ENCODE peak calls at places on chromosomes 12 and 14, in ten cellular contexts. One of them, this sample, is unnamed.

GRCh38 chr12:118327381-118327780 is 45.3 kb downstream of the TAOK3 start:
- DNase-seq in heart right ventricle: no peak
- DNase-seq in right lobe of liver: no peak
- DNase-seq in esophagus muscularis mucosa: no peak
- DNase-seq in CD4-positive, alpha-beta T cell: no peak
- DNase-seq in left ventricle myocardium inferior: no peak
- DNase-seq in IMR-90: peak
- DNase-seq in fibroblast of lung: peak
- DNase-seq in ovary: no peak
- DNase-seq in tibial nerve: no peak
- DNase-seq in this sample: no peak

GRCh38 chr12:128830505-128830893 is 6.7 kb upstream of the SLC15A4 start:
- DNase-seq in heart right ventricle: no peak
- DNase-seq in right lobe of liver: no peak
- DNase-seq in esophagus muscularis mucosa: no peak
- DNase-seq in CD4-positive, alpha-beta T cell: no peak
- DNase-seq in left ventricle myocardium inferior: no peak
- DNase-seq in IMR-90: no peak
- DNase-seq in fibroblast of lung: no peak
- DNase-seq in ovary: no peak
- DNase-seq in tibial nerve: no peak
- DNase-seq in this sample: no peak

GRCh38 chr14:54737132-54737711 is 165.4 kb downstream of the GCH1 start:
- DNase-seq in heart right ventricle: no peak
- DNase-seq in right lobe of liver: no peak
- DNase-seq in esophagus muscularis mucosa: no peak
- DNase-seq in CD4-positive, alpha-beta T cell: no peak
- DNase-seq in left ventricle myocardium inferior: no peak
- DNase-seq in IMR-90: peak
- DNase-seq in fibroblast of lung: peak
- DNase-seq in ovary: no peak
- DNase-seq in tibial nerve: no peak
- DNase-seq in this sample: no peak

GRCh38 chr12:132395908-132396305 is 66.5 kb upstream of the GALNT9 start:
- DNase-seq in heart right ventricle: no peak
- DNase-seq in right lobe of liver: peak
- DNase-seq in esophagus muscularis mucosa: no peak
- DNase-seq in CD4-positive, alpha-beta T cell: no peak
- DNase-seq in left ventricle myocardium inferior: peak
- DNase-seq in IMR-90: no peak
- DNase-seq in fibroblast of lung: no peak
- DNase-seq in ovary: no peak
- DNase-seq in tibial nerve: no peak
- DNase-seq in this sample: peak

GRCh38 chr12:109717390-109718357 is 4.0 kb downstream of the FAM222A start:
- DNase-seq in heart right ventricle: no peak
- DNase-seq in right lobe of liver: no peak
- DNase-seq in esophagus muscularis mucosa: no peak
- DNase-seq in CD4-positive, alpha-beta T cell: no peak
- DNase-seq in left ventricle myocardium inferior: no peak
- DNase-seq in IMR-90: no peak
- DNase-seq in fibroblast of lung: no peak
- DNase-seq in ovary: peak
- DNase-seq in tibial nerve: no peak
- DNase-seq in this sample: no peak

GRCh38 chr12:20268771-20269170 is 99.6 kb upstream of the PDE3A start:
- DNase-seq in heart right ventricle: no peak
- DNase-seq in right lobe of liver: no peak
- DNase-seq in esophagus muscularis mucosa: no peak
- DNase-seq in CD4-positive, alpha-beta T cell: no peak
- DNase-seq in left ventricle myocardium inferior: no peak
- DNase-seq in IMR-90: no peak
- DNase-seq in fibroblast of lung: no peak
- DNase-seq in ovary: no peak
- DNase-seq in tibial nerve: no peak
- DNase-seq in this sample: no peak

GRCh38 chr12:44930972-44931600 is 55.0 kb upstream of the NELL2 start:
- DNase-seq in heart right ventricle: no peak
- DNase-seq in right lobe of liver: no peak
- DNase-seq in esophagus muscularis mucosa: no peak
- DNase-seq in CD4-positive, alpha-beta T cell: no peak
- DNase-seq in left ventricle myocardium inferior: no peak
- DNase-seq in IMR-90: peak
- DNase-seq in fibroblast of lung: peak
- DNase-seq in ovary: no peak
- DNase-seq in tibial nerve: no peak
- DNase-seq in this sample: no peak

GRCh38 chr12:98332626-98333025 is 182.8 kb upstream of the TMPO start:
- DNase-seq in heart right ventricle: no peak
- DNase-seq in right lobe of liver: no peak
- DNase-seq in esophagus muscularis mucosa: no peak
- DNase-seq in CD4-positive, alpha-beta T cell: no peak
- DNase-seq in left ventricle myocardium inferior: no peak
- DNase-seq in IMR-90: no peak
- DNase-seq in fibroblast of lung: no peak
- DNase-seq in ovary: no peak
- DNase-seq in tibial nerve: no peak
- DNase-seq in this sample: no peak

GRCh38 chr12:82833461-82833860 is 146.8 kb downstream of the TMTC2 start:
- DNase-seq in heart right ventricle: no peak
- DNase-seq in right lobe of liver: no peak
- DNase-seq in esophagus muscularis mucosa: no peak
- DNase-seq in CD4-positive, alpha-beta T cell: no peak
- DNase-seq in left ventricle myocardium inferior: no peak
- DNase-seq in IMR-90: no peak
- DNase-seq in fibroblast of lung: no peak
- DNase-seq in ovary: no peak
- DNase-seq in tibial nerve: no peak
- DNase-seq in this sample: no peak

GRCh38 chr12:55930771-55931316 is at the start of gene DGKA:
- DNase-seq in heart right ventricle: peak
- DNase-seq in right lobe of liver: no peak
- DNase-seq in esophagus muscularis mucosa: no peak
- DNase-seq in CD4-positive, alpha-beta T cell: peak
- DNase-seq in left ventricle myocardium inferior: peak
- DNase-seq in IMR-90: peak
- DNase-seq in fibroblast of lung: peak
- DNase-seq in ovary: peak
- DNase-seq in tibial nerve: no peak
- DNase-seq in this sample: peak

GRCh38 chr12:113108308-113108707 is 27.3 kb downstream of the RASAL1 start:
- DNase-seq in heart right ventricle: no peak
- DNase-seq in right lobe of liver: no peak
- DNase-seq in esophagus muscularis mucosa: no peak
- DNase-seq in CD4-positive, alpha-beta T cell: no peak
- DNase-seq in left ventricle myocardium inferior: no peak
- DNase-seq in IMR-90: no peak
- DNase-seq in fibroblast of lung: no peak
- DNase-seq in ovary: no peak
- DNase-seq in tibial nerve: no peak
- DNase-seq in this sample: no peak

GRCh38 chr12:6792522-6793201 is 3.3 kb downstream of the CD4 start:
- DNase-seq in heart right ventricle: no peak
- DNase-seq in right lobe of liver: no peak
- DNase-seq in esophagus muscularis mucosa: no peak
- DNase-seq in CD4-positive, alpha-beta T cell: peak
- DNase-seq in left ventricle myocardium inferior: peak
- DNase-seq in IMR-90: peak
- DNase-seq in fibroblast of lung: no peak
- DNase-seq in ovary: no peak
- DNase-seq in tibial nerve: no peak
- DNase-seq in this sample: peak

GRCh38 chr12:94139816-94140215 is 8.6 kb upstream of the PLXNC1 start:
- DNase-seq in heart right ventricle: no peak
- DNase-seq in right lobe of liver: no peak
- DNase-seq in esophagus muscularis mucosa: no peak
- DNase-seq in CD4-positive, alpha-beta T cell: no peak
- DNase-seq in left ventricle myocardium inferior: no peak
- DNase-seq in IMR-90: no peak
- DNase-seq in fibroblast of lung: no peak
- DNase-seq in ovary: no peak
- DNase-seq in tibial nerve: no peak
- DNase-seq in this sample: no peak

GRCh38 chr12:115468087-115468510 is 784.1 kb upstream of the TBX3 start:
- DNase-seq in heart right ventricle: no peak
- DNase-seq in right lobe of liver: peak
- DNase-seq in esophagus muscularis mucosa: no peak
- DNase-seq in CD4-positive, alpha-beta T cell: no peak
- DNase-seq in left ventricle myocardium inferior: no peak
- DNase-seq in IMR-90: peak
- DNase-seq in fibroblast of lung: peak
- DNase-seq in ovary: no peak
- DNase-seq in tibial nerve: no peak
- DNase-seq in this sample: no peak
- TF ChIP-seq CTCF in heart right ventricle: peak
- TF ChIP-seq CTCF in right lobe of liver: peak
- TF ChIP-seq CTCF in esophagus muscularis mucosa: no peak
- TF ChIP-seq CTCF in CD4-positive, alpha-beta T cell: no peak
- TF ChIP-seq CTCF in left ventricle myocardium inferior: peak
- TF ChIP-seq CTCF in IMR-90: no peak
- TF ChIP-seq CTCF in fibroblast of lung: no peak
- TF ChIP-seq CTCF in ovary: no peak
- TF ChIP-seq CTCF in tibial nerve: no peak
- TF ChIP-seq CTCF in this sample: peak

GRCh38 chr14:52000631-52001030 is 11.3 kb downstream of the RTRAF start:
- DNase-seq in heart right ventricle: no peak
- DNase-seq in right lobe of liver: no peak
- DNase-seq in esophagus muscularis mucosa: no peak
- DNase-seq in CD4-positive, alpha-beta T cell: no peak
- DNase-seq in left ventricle myocardium inferior: no peak
- DNase-seq in IMR-90: no peak
- DNase-seq in fibroblast of lung: no peak
- DNase-seq in ovary: no peak
- DNase-seq in tibial nerve: no peak
- DNase-seq in this sample: no peak
- H3K27ac ChIP-seq in heart right ventricle: peak
- H3K27ac ChIP-seq in right lobe of liver: no peak
- H3K27ac ChIP-seq in esophagus muscularis mucosa: no peak
- H3K27ac ChIP-seq in CD4-positive, alpha-beta T cell: no peak
- H3K27ac ChIP-seq in left ventricle myocardium inferior: peak
- H3K27ac ChIP-seq in IMR-90: no peak
- H3K27ac ChIP-seq in fibroblast of lung: no peak
- H3K27ac ChIP-seq in ovary: no peak
- H3K27ac ChIP-seq in tibial nerve: peak
- H3K27ac ChIP-seq in this sample: no peak

DNA sequence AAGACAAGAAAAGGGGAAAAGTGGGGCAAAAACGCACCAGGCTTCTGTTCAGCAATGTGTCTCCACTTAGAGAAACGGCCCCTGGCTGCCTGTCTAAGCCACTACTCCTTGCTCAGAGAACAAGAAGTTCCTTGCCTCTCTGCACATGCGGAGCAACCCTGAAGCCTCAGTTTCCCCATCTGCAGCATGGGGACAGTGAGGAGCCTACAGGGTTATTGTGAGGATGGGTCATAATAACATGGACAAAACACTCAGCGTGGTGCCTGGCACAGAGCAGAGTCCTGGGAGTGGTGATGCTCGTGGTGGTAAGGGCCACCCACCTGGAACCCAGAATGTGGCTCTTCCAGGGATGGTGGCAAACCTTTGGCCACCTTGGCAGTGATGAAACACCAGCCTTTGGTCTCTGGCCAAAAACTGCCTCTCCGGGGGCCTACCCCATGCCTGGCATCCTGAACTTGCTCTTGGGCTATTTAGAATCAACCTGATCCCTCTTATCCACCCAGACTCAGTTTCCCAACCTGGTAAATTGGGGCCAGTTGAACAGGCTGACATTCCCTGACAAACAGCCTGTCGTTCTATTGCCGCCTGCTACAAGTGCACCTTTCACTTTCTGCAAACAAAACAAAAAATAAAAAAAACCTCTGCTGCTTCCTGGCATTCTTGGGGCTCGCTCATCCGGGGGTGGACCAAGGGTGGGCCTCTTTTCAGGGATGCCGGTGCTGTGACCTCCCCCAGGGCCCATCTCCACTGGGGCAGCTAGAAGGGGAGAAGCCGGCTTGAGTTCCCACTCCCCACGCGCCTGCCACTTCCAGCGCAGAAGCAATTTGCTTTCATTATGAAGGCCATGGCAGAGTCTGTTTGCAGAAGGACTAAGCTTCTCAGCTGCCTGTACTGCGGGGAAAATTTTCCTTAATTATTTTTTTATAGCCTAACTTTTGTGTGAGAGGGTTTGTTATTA is 56.4 kb upstream of the DLK1 start:
- DNase-seq in heart right ventricle: no peak
- DNase-seq in right lobe of liver: no peak
- DNase-seq in esophagus muscularis mucosa: no peak
- DNase-seq in CD4-positive, alpha-beta T cell: no peak
- DNase-seq in left ventricle myocardium inferior: no peak
- DNase-seq in IMR-90: no peak
- DNase-seq in fibroblast of lung: no peak
- DNase-seq in ovary: no peak
- DNase-seq in tibial nerve: no peak
- DNase-seq in this sample: no peak
- TF ChIP-seq CTCF in heart right ventricle: no peak
- TF ChIP-seq CTCF in right lobe of liver: no peak
- TF ChIP-seq CTCF in esophagus muscularis mucosa: no peak
- TF ChIP-seq CTCF in CD4-positive, alpha-beta T cell: no peak
- TF ChIP-seq CTCF in left ventricle myocardium inferior: no peak
- TF ChIP-seq CTCF in IMR-90: no peak
- TF ChIP-seq CTCF in fibroblast of lung: peak
- TF ChIP-seq CTCF in ovary: no peak
- TF ChIP-seq CTCF in tibial nerve: no peak
- TF ChIP-seq CTCF in this sample: no peak

GRCh38 chr14:101969480-101969879 is 5.1 kb downstream of the DYNC1H1 start:
- DNase-seq in heart right ventricle: no peak
- DNase-seq in right lobe of liver: no peak
- DNase-seq in esophagus muscularis mucosa: no peak
- DNase-seq in CD4-positive, alpha-beta T cell: no peak
- DNase-seq in left ventricle myocardium inferior: no peak
- DNase-seq in IMR-90: no peak
- DNase-seq in fibroblast of lung: no peak
- DNase-seq in ovary: no peak
- DNase-seq in tibial nerve: no peak
- DNase-seq in this sample: no peak

GRCh38 chr14:101973356-101973755 is 9.0 kb downstream of the DYNC1H1 start:
- DNase-seq in heart right ventricle: no peak
- DNase-seq in right lobe of liver: no peak
- DNase-seq in esophagus muscularis mucosa: no peak
- DNase-seq in CD4-positive, alpha-beta T cell: no peak
- DNase-seq in left ventricle myocardium inferior: no peak
- DNase-seq in IMR-90: no peak
- DNase-seq in fibroblast of lung: no peak
- DNase-seq in ovary: no peak
- DNase-seq in tibial nerve: no peak
- DNase-seq in this sample: peak

GRCh38 chr14:101972126-101972785 is 7.9 kb downstream of the DYNC1H1 start:
- DNase-seq in heart right ventricle: peak
- DNase-seq in right lobe of liver: peak
- DNase-seq in esophagus muscularis mucosa: peak
- DNase-seq in CD4-positive, alpha-beta T cell: no peak
- DNase-seq in left ventricle myocardium inferior: peak
- DNase-seq in IMR-90: peak
- DNase-seq in fibroblast of lung: peak
- DNase-seq in ovary: peak
- DNase-seq in tibial nerve: peak
- DNase-seq in this sample: peak

GRCh38 chr14:101968186-101968585 is 3.8 kb downstream of the DYNC1H1 start:
- DNase-seq in heart right ventricle: no peak
- DNase-seq in right lobe of liver: no peak
- DNase-seq in esophagus muscularis mucosa: no peak
- DNase-seq in CD4-positive, alpha-beta T cell: no peak
- DNase-seq in left ventricle myocardium inferior: no peak
- DNase-seq in IMR-90: no peak
- DNase-seq in fibroblast of lung: no peak
- DNase-seq in ovary: no peak
- DNase-seq in tibial nerve: no peak
- DNase-seq in this sample: no peak

GRCh38 chr14:101970830-101971400 is 6.5 kb downstream of the DYNC1H1 start:
- DNase-seq in heart right ventricle: no peak
- DNase-seq in right lobe of liver: no peak
- DNase-seq in esophagus muscularis mucosa: no peak
- DNase-seq in CD4-positive, alpha-beta T cell: no peak
- DNase-seq in left ventricle myocardium inferior: no peak
- DNase-seq in IMR-90: no peak
- DNase-seq in fibroblast of lung: no peak
- DNase-seq in ovary: no peak
- DNase-seq in tibial nerve: no peak
- DNase-seq in this sample: no peak
- H3K27ac ChIP-seq in heart right ventricle: peak
- H3K27ac ChIP-seq in right lobe of liver: no peak
- H3K27ac ChIP-seq in esophagus muscularis mucosa: peak
- H3K27ac ChIP-seq in CD4-positive, alpha-beta T cell: no peak
- H3K27ac ChIP-seq in left ventricle myocardium inferior: peak
- H3K27ac ChIP-seq in IMR-90: peak
- H3K27ac ChIP-seq in fibroblast of lung: peak
- H3K27ac ChIP-seq in ovary: no peak
- H3K27ac ChIP-seq in tibial nerve: peak
- H3K27ac ChIP-seq in this sample: no peak

This sample was measured in upper lobe of left lung.